ENCODE peak calls at places on chromosomes 4 and X, in nine cellular contexts. K is mammary epithelial cell, W is RWPE2, D is aorta, O is transverse colon, E is IMR-90, N is OCI-LY7, X is left lung, M is brain microvascular endothelial cell. F is an unnamed sample.

GRCh38 chr4:37687175-37687525 is 974 bp upstream of the RELL1 start:
- DNase-seq in X (no peak), O (no peak), D (no peak), K (no peak), N (no peak), M (no peak), E (no peak), W (no peak), F (no peak)

GRCh38 chrX:53312946-53313745 is 31.8 kb upstream of the IQSEC2 start:
- DNase-seq in W (no peak), M (peak; percentile 68), K (peak; percentile 44), X (no peak), E (peak; percentile 81), D (peak; percentile 60), O (peak; percentile 76), N (peak; percentile 62), F (peak; percentile 48)

GRCh38 chr4:55866973-55867574 is 13.6 kb downstream of the EXOC1 start:
- DNase-seq in M (peak; percentile 34), N (peak; percentile 74), O (no peak), X (no peak), D (no peak), K (peak; percentile 54), E (peak; percentile 74), W (no peak), F (no peak)

GRCh38 chr4:173834151-173834550 is 304.1 kb upstream of the HAND2 start:
- DNase-seq in M (no peak), X (no peak), K (no peak), E (peak; percentile 7), O (no peak), N (no peak), D (no peak), W (no peak), F (no peak)

GRCh38 chr4:82569727-82570126 is 7.9 kb upstream of the TMEM150C start:
- DNase-seq in N (no peak), W (no peak), E (no peak), M (no peak), O (no peak), K (no peak), X (no peak), D (no peak), F (no peak)

GRCh38 chrX:138875472-138875871 is 164.0 kb upstream of the FGF13 start:
- DNase-seq in K (no peak), M (no peak), N (no peak), D (no peak), W (no peak), X (no peak), E (no peak), O (no peak), F (no peak)

GRCh38 chr4:113593400-113594230 is 167.9 kb downstream of the CAMK2D start:
- DNase-seq in D (no peak), M (no peak), X (no peak), E (no peak), O (no peak), N (peak; percentile 60), K (no peak), W (no peak), F (no peak)

GRCh38 chr4:8769645-8770517 is 101.8 kb downstream of the HMX1 start:
- DNase-seq in K (no peak), O (no peak), M (no peak), E (no peak), X (peak; percentile 75), W (peak; percentile 36), D (peak; percentile 23), N (no peak), F (peak; percentile 29)

GRCh38 chr4:134160211-134160610 is 41.4 kb downstream of the PABPC4L start:
- DNase-seq in D (no peak), N (no peak), E (no peak), K (peak; percentile 4), W (no peak), X (no peak), O (no peak), M (no peak), F (no peak)

GRCh38 chrX:81304545-81304944 is 102.6 kb downstream of the SH3BGRL start:
- DNase-seq in N (no peak), M (no peak), X (no peak), E (no peak), K (no peak), W (no peak), D (no peak), O (no peak), F (no peak)

GRCh38 chr4:5866841-5867782 is 25.8 kb downstream of the CRMP1 start:
- DNase-seq in N (no peak), X (no peak), W (no peak), E (no peak), D (no peak), K (no peak), M (no peak), O (no peak), F (no peak)

GRCh38 chr4:164937576-164938270 is 39.7 kb downstream of the TRIM61 start:
- DNase-seq in D (no peak), W (no peak), N (peak; percentile 23), E (peak; percentile 18), X (no peak), M (peak; percentile 22), K (no peak), O (no peak), F (no peak)

GRCh38 chr4:164212714-164213113 is 541.2 kb upstream of the SMIM31 start:
- DNase-seq in E (no peak), K (peak; percentile 53), D (no peak), O (no peak), X (no peak), M (no peak), N (no peak), W (no peak), F (no peak)

GRCh38 chrX:67674741-67675140 is 130.9 kb downstream of the AR start:
- DNase-seq in O (no peak), E (no peak), N (no peak), D (no peak), M (no peak), W (no peak), X (no peak), K (no peak), F (no peak)

DNA sequence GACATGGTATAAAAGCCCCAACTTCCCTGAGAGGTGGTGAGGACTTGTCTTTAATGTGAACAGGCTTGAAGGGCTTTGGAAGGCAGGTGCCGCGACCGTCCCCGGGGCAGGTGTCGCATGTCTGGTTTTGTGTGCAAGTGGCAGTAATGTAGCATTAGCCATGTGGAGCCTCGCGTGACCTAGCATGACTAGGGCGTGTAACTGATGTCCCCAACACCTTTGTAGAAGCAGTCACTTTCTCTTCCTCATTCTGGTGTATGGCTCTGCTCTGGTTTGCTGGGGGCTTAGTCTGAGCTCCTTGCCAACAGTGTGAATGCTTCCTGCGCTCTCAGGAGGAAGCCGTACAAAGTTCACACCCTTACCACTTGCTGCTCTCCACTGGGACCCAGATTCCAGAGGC is 145.7 kb downstream of the AMMECR1 start:
- DNase-seq in O (no peak), X (no peak), W (no peak), D (no peak), N (peak; percentile 32), K (no peak), M (no peak), E (no peak), F (no peak)
- H3K27ac ChIP-seq in O (no peak overlapping the region), X (no peak overlapping the region), W (peak overlapping the region; percentile 89), D (no peak overlapping the region), N (no peak overlapping the region), K (no peak overlapping the region), M (no peak overlapping the region), E (no peak overlapping the region), F (no peak overlapping the region)

GRCh38 chr4:10729366-10729765 is 44.8 kb upstream of the CLNK start:
- DNase-seq in N (no peak), X (no peak), O (no peak), E (no peak), W (no peak), M (no peak), D (no peak), K (no peak), F (no peak)

GRCh38 chr4:10731162-10731561 is 46.6 kb upstream of the CLNK start:
- DNase-seq in X (no peak), D (no peak), N (no peak), E (no peak), O (no peak), W (no peak), K (no peak), M (no peak), F (no peak)

GRCh38 chr4:10730019-10730418 is 45.5 kb upstream of the CLNK start:
- DNase-seq in X (no peak), W (no peak), M (no peak), N (no peak), K (no peak), E (no peak), D (no peak), O (no peak), F (no peak)

GRCh38 chr4:10731690-10732089 is 47.1 kb upstream of the CLNK start:
- DNase-seq in D (no peak), N (no peak), E (no peak), W (no peak), K (no peak), O (no peak), X (no peak), M (no peak), F (no peak)

DNA sequence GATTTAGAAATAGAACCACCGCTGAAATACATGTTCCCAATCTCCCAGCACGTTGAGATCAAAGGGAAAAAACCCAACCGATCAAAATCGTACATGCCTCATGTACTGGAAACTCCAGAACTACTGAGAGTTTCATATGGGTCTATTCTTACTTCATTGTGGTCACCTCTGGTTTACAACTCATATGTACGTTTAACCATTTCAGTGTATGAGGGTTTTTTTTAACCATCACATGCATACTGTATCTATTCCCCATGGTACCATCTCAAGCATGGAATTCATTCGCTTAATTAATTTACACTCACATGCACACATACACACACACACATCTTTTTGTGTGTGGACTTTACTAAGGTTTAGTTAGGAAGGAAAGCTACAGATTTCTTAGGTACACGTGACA is 46.0 kb upstream of the CLNK start:
- DNase-seq in M (no peak), N (no peak), D (no peak), W (no peak), X (no peak), O (no peak), K (no peak), E (no peak), F (no peak)
- H3K4me3 ChIP-seq in M (no peak overlapping the region), N (no peak overlapping the region), D (no peak overlapping the region), W (no peak overlapping the region), X (no peak overlapping the region), O (no peak overlapping the region), K (no peak overlapping the region), E (no peak overlapping the region), F (no peak overlapping the region)

GRCh38 chrX:40171513-40172168 is 73.9 kb upstream of the BCOR start:
- DNase-seq in O (no peak), M (no peak), X (peak; percentile 81), D (peak; percentile 59), K (no peak), N (peak; percentile 66), E (no peak), W (no peak), F (no peak)
- H3K27ac ChIP-seq in O (peak overlapping the region; percentile 93), M (peak overlapping the region; percentile 49), X (peak overlapping the region; percentile 78), D (no peak overlapping the region), K (no peak overlapping the region), N (peak overlapping the region; percentile 100), E (peak overlapping the region; percentile 36), W (no peak overlapping the region), F (peak overlapping the region; percentile 93)

GRCh38 chr4:7540216-7540615 is 105.5 kb upstream of the PSAPL1 start:
- DNase-seq in K (no peak), O (no peak), D (no peak), W (no peak), E (no peak), X (no peak), N (no peak), M (no peak), F (no peak)
- H3K4me3 ChIP-seq in K (no peak overlapping the region), O (no peak overlapping the region), D (no peak overlapping the region), W (peak overlapping the region; percentile 18), E (no peak overlapping the region), X (no peak overlapping the region), N (no peak overlapping the region), M (no peak overlapping the region), F (no peak overlapping the region)

GRCh38 chr4:38803833-38804653 is 548 bp downstream of the TLR1 start:
- DNase-seq in E (no peak), X (no peak), N (peak; percentile 8), M (no peak), O (no peak), W (no peak), D (no peak), K (no peak), F (no peak)
- H3K27ac ChIP-seq in E (no peak overlapping the region), X (peak overlapping the region; percentile 96), N (peak overlapping the region; percentile 96), M (no peak overlapping the region), O (peak overlapping the region; percentile 75), W (no peak overlapping the region), D (no peak overlapping the region), K (peak overlapping the region; percentile 47), F (peak overlapping the region; percentile 56)